ENCODE peak calls at places on chromosomes 12 and 14, in ten cellular contexts. W is activated B cell treated with CpG ODN at 0.5 μM for 24 hours; J is WERI-Rb-1; O is C1 segment of cervical spinal cord; X is kidney tubule cell; K is GM13976; V is activated gamma-delta T cell treated with Interleukin-2 at 50 U/mL for 16 hours; Y is cardiac muscle cell; T is naive thymus-derived CD8-positive, alpha-beta T cell; P is activated T-cell treated with anti-CD3 and anti-CD28 coated beads, Interleukin-2, amount 50 U/mL, for 72 hours. D is an unnamed sample.

GRCh38 chr14:72562300-72562699 is 331.6 kb downstream of the DPF3 start:
- DNase-seq in P (no peak), J (no peak), T (no peak), K (no peak), V (no peak), Y (no peak), O (no peak), W (no peak), X (no peak), D (no peak)

GRCh38 chr12:30847259-30847658 is 79.3 kb upstream of the TSPAN11 start:
- DNase-seq in Y (peak; percentile 82), J (peak; percentile 16), X (peak; percentile 77), K (no peak), T (no peak), W (no peak), V (no peak), P (peak; percentile 25), O (no peak), D (no peak)

GRCh38 chr14:90758959-90759358 is 57.3 kb downstream of the TTC7B start:
- DNase-seq in W (no peak), P (peak; percentile 19), Y (peak; percentile 42), T (no peak), X (no peak), J (no peak), V (no peak), O (peak; percentile 51), K (no peak), D (peak; percentile 28)

GRCh38 chr12:6627598-6627997 is 8.2 kb downstream of the LPAR5 start:
- DNase-seq in W (no peak), K (no peak), Y (no peak), J (peak; percentile 35), O (no peak), P (peak; percentile 41), X (no peak), V (peak; percentile 49), T (peak; percentile 44), D (no peak)

GRCh38 chr14:32620724-32621123 is 291.6 kb downstream of the AKAP6 start:
- DNase-seq in W (no peak), K (no peak), J (no peak), V (no peak), T (no peak), O (no peak), X (no peak), P (no peak), Y (no peak), D (no peak)

GRCh38 chr12:118495296-118495695 is 118.9 kb downstream of the SUDS3 start:
- DNase-seq in O (no peak), P (no peak), J (no peak), X (no peak), W (no peak), Y (no peak), K (no peak), V (no peak), T (no peak), D (no peak)

GRCh38 chr12:25130741-25131188 is 64.2 kb downstream of the DNAI7 start:
- DNase-seq in T (no peak), O (no peak), W (no peak), J (no peak), P (no peak), K (peak; percentile 50), V (no peak), Y (peak; percentile 59), X (peak; percentile 48), D (no peak)

GRCh38 chr12:52167578-52167977 is 24.2 kb downstream of the KRT80 start:
- DNase-seq in J (no peak), Y (no peak), P (no peak), K (no peak), W (no peak), O (no peak), V (no peak), X (no peak), T (no peak), D (no peak)

GRCh38 chr12:111313833-111314259 is 55.0 kb downstream of the PHETA1 start:
- DNase-seq in V (peak; percentile 74), T (peak; percentile 73), J (peak; percentile 84), Y (peak; percentile 81), W (peak; percentile 65), K (peak; percentile 89), P (peak; percentile 68), X (peak; percentile 57), O (peak; percentile 56), D (peak; percentile 36)

GRCh38 chr14:60655898-60656754 is 6.8 kb upstream of the SIX1 start:
- DNase-seq in W (no peak), K (no peak), P (peak; percentile 14), X (no peak), O (no peak), T (no peak), V (no peak), Y (no peak), J (no peak), D (no peak)

GRCh38 chr12:114732426-114733030 is 48.6 kb upstream of the TBX3 start:
- DNase-seq in J (no peak), W (no peak), T (no peak), P (no peak), X (no peak), O (no peak), V (no peak), K (no peak), Y (no peak), D (no peak)

GRCh38 chr12:93622485-93622884 is 50.0 kb downstream of the SOCS2 start:
- DNase-seq in W (no peak), T (no peak), P (no peak), K (no peak), O (no peak), V (no peak), X (peak; percentile 59), J (no peak), Y (peak; percentile 69), D (no peak)

GRCh38 chr14:104149278-104149595 is 10.8 kb downstream of the KIF26A start:
- DNase-seq in W (no peak), O (no peak), J (no peak), T (no peak), Y (no peak), P (no peak), V (no peak), K (no peak), X (no peak), D (no peak)

GRCh38 chr12:124993568-124994434 is at the start of gene BRI3BP:
- DNase-seq in K (peak; percentile 83), V (peak; percentile 61), Y (peak; percentile 46), P (peak; percentile 85), W (peak; percentile 81), X (peak; percentile 70), O (peak; percentile 61), J (peak; percentile 72), T (peak; percentile 69), D (no peak)

GRCh38 chr12:85569261-85569660 is 266.9 kb downstream of the RASSF9 start:
- DNase-seq in J (no peak), W (no peak), P (no peak), K (no peak), Y (no peak), V (no peak), X (no peak), O (no peak), T (no peak), D (no peak)

GRCh38 chr12:132525833-132526455 is 36.0 kb downstream of the FBRSL1 start:
- DNase-seq in W (no peak), O (peak; percentile 83), Y (no peak), J (no peak), P (no peak), K (no peak), V (no peak), T (no peak), X (no peak), D (no peak)

GRCh38 chr14:30223385-30223785 is 295.7 kb upstream of the PRKD1 start:
- DNase-seq in Y (peak; percentile 90), V (no peak), W (no peak), P (no peak), X (peak; percentile 97), O (no peak), K (no peak), J (no peak), T (no peak), D (peak; percentile 61)

GRCh38 chr12:93146278-93146939 is 217.3 kb upstream of the EEA1 start:
- DNase-seq in W (no peak), O (no peak), P (no peak), T (no peak), X (peak; percentile 32), V (no peak), J (no peak), K (no peak), Y (peak; percentile 74), D (no peak)

GRCh38 chr12:130088509-130088908 is 73.8 kb upstream of the FZD10 start:
- DNase-seq in X (no peak), T (no peak), J (no peak), O (no peak), P (no peak), V (no peak), K (no peak), Y (no peak), W (no peak), D (no peak)

GRCh38 chr12:130775953-130776856 is 60.1 kb upstream of the RIMBP2 start:
- DNase-seq in P (peak; percentile 75), V (peak; percentile 26), K (peak; percentile 56), T (no peak), X (peak; percentile 84), J (no peak), W (no peak), Y (peak; percentile 84), O (peak; percentile 32), D (peak; percentile 20)